ENCODE peak calls at places on chromosomes 16 and 17, in six cellular contexts. I is HCT116, H is SK-N-SH, Y is H1, X is HepG2, O is GM12878. F is an unnamed sample.

GRCh38 chr17:49210158-49211029 is at the start of the genes ABI3 and GNGT2:
- DNase-seq in I (no peak), H (peak; percentile 20), Y (no peak), X (no peak), O (peak; percentile 92), F (no peak)

GRCh38 chr16:50718061-50718760 is 23.7 kb upstream of the CYLD start:
- DNase-seq in I (no peak), H (peak; percentile 47), Y (no peak), X (no peak), O (no peak), F (no peak)

GRCh38 chr16:82882982-82883863 is 256.5 kb downstream of the CDH13 start:
- DNase-seq in I (no peak), H (no peak), Y (no peak), X (no peak), O (no peak), F (no peak)

GRCh38 chr17:82400830-82401229 is 17.3 kb upstream of the HEXD start:
- DNase-seq in I (no peak), H (no peak), Y (no peak), X (no peak), O (no peak), F (no peak)

GRCh38 chr17:50396261-50397110 is 837 bp downstream of the LRRC59 start:
- DNase-seq in I (no peak), H (peak; percentile 58), Y (no peak), X (peak; percentile 38), O (no peak), F (no peak)

GRCh38 chr16:23359092-23359760 is 57.1 kb downstream of the SCNN1B start:
- DNase-seq in I (no peak), H (no peak), Y (no peak), X (no peak), O (no peak), F (no peak)

GRCh38 chr17:21297026-21297520 is 12.6 kb downstream of the MAP2K3 start:
- DNase-seq in I (no peak), H (peak; percentile 36), Y (no peak), X (no peak), O (no peak), F (no peak)

GRCh38 chr17:72467841-72468653 is 347.2 kb downstream of the SOX9 start:
- DNase-seq in I (no peak), H (no peak), Y (no peak), X (no peak), O (no peak), F (no peak)

GRCh38 chr16:65749566-65749965 is 616.9 kb upstream of the CDH5 start:
- DNase-seq in I (no peak), H (no peak), Y (no peak), X (no peak), O (no peak), F (no peak)

GRCh38 chr16:6132121-6132520 is 1034.5 kb upstream of the EEF2KMT start:
- DNase-seq in I (no peak), H (no peak), Y (no peak), X (no peak), O (no peak), F (no peak)

GRCh38 chr16:86387461-86388440 is 122.6 kb upstream of the FOXF1 start:
- DNase-seq in I (peak; percentile 63), H (no peak), Y (no peak), X (no peak), O (no peak), F (no peak)

GRCh38 chr16:1494129-1494640 is 1.0 kb downstream of the TELO2 start:
- DNase-seq in I (no peak), H (peak; percentile 82), Y (peak; percentile 19), X (peak; percentile 27), O (no peak), F (no peak)

GRCh38 chr17:82058855-82059249 is 6.8 kb downstream of the DUS1L start:
- DNase-seq in I (no peak), H (no peak), Y (no peak), X (no peak), O (no peak), F (no peak)

GRCh38 chr16:82738699-82739098 is 111.9 kb downstream of the CDH13 start:
- DNase-seq in I (no peak), H (no peak), Y (no peak), X (no peak), O (no peak), F (no peak)

GRCh38 chr16:1918312-1918889 is at the start of gene HS3ST6:
- DNase-seq in I (no peak), H (peak; percentile 88), Y (no peak), X (no peak), O (no peak), F (no peak)

GRCh38 chr17:68515238-68515637 is 3.0 kb downstream of the PRKAR1A start:
- DNase-seq in I (no peak), H (no peak), Y (no peak), X (no peak), O (no peak), F (no peak)

GRCh38 chr16:8704098-8704497 is 29.7 kb downstream of the ABAT start:
- DNase-seq in I (no peak), H (no peak), Y (no peak), X (no peak), O (no peak), F (no peak)

GRCh38 chr17:5282639-5283217 is 644 bp downstream of the RABEP1 start:
- DNase-seq in I (no peak), H (no peak), Y (no peak), X (no peak), O (no peak), F (no peak)

GRCh38 chr16:65771707-65772106 is 594.8 kb upstream of the CDH5 start:
- DNase-seq in I (no peak), H (no peak), Y (no peak), X (no peak), O (no peak), F (no peak)

GRCh38 chr16:66507731-66508239 is 42.1 kb downstream of the TK2 start:
- DNase-seq in I (no peak), H (no peak), Y (no peak), X (no peak), O (no peak), F (no peak)

GRCh38 chr16:8374586-8374985 is 215.7 kb downstream of the TMEM114 start:
- DNase-seq in I (no peak), H (no peak), Y (no peak), X (no peak), O (no peak), F (no peak)

GRCh38 chr16:73365010-73365409 is 317.1 kb upstream of the ZFHX3 start:
- DNase-seq in I (no peak), H (peak; percentile 83), Y (no peak), X (no peak), O (no peak), F (no peak)

GRCh38 chr17:80872999-80873951 is 118.4 kb upstream of the CHMP6 start:
- DNase-seq in I (no peak), H (no peak), Y (peak; percentile 38), X (no peak), O (no peak), F (peak; percentile 63)

GRCh38 chr16:81937305-81938038 is 73.8 kb downstream of the SDR42E1 start:
- DNase-seq in I (no peak), H (no peak), Y (no peak), X (no peak), O (no peak), F (no peak)

GRCh38 chr16:74667215-74667765 is 613 bp upstream of the RFWD3 start:
- DNase-seq in I (no peak), H (peak; percentile 24), Y (no peak), X (peak; percentile 41), O (no peak), F (no peak)

GRCh38 chr17:59853168-59853918 is 39.4 kb downstream of the TUBD1 start:
- DNase-seq in I (no peak), H (peak; percentile 44), Y (no peak), X (peak; percentile 99), O (no peak), F (no peak)

GRCh38 chr16:75379911-75380847 is 53.1 kb downstream of the CFDP1 start:
- DNase-seq in I (no peak), H (no peak), Y (no peak), X (no peak), O (peak; percentile 60), F (no peak)

GRCh38 chr16:57815987-57816745 is 13.9 kb upstream of the KIFC3 start:
- DNase-seq in I (peak; percentile 73), H (peak; percentile 29), Y (no peak), X (no peak), O (no peak), F (no peak)

GRCh38 chr17:50268632-50269287 is 5.5 kb upstream of the TMEM92 start:
- DNase-seq in I (no peak), H (no peak), Y (no peak), X (no peak), O (no peak), F (no peak)

GRCh38 chr17:18226284-18226945 is 980 bp downstream of the LLGL1 start:
- DNase-seq in I (no peak), H (peak; percentile 45), Y (no peak), X (no peak), O (no peak), F (no peak)
- TF ChIP-seq YY1 in I (no peak), H (no peak), Y (no peak), X (no peak), O (no peak), F (no peak)

DNA sequence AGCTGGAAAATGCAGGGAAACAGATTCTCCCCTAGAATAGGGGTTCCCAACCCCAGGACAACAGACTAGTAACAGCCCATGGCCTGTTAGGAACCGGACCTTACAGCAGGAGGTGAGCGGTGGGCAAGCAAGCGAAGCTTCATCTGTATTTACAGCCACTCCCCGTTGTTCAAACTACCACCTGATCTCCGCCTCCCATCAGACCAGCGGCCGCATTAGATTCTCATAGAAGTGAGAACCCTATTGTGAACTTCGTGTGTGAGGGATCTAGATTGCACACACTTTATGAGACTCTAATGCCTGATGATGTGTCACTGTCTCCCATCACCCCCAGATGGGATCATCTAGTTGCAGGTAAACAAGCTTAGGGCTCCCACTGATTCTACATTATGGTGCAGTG is 3.5 kb downstream of the CD300LB start:
- DNase-seq in I (no peak), H (no peak), Y (no peak), X (no peak), O (no peak), F (no peak)
- H3K4me1 ChIP-seq in I (no peaks in the 10 kb centered on the region), H (no peaks in the 10 kb centered on the region), Y (no peaks in the 10 kb centered on the region), X (no peaks in the 10 kb centered on the region), O (peaks cover 7% of the 10 kb centered on the region), F (no peaks in the 10 kb centered on the region)

DNA sequence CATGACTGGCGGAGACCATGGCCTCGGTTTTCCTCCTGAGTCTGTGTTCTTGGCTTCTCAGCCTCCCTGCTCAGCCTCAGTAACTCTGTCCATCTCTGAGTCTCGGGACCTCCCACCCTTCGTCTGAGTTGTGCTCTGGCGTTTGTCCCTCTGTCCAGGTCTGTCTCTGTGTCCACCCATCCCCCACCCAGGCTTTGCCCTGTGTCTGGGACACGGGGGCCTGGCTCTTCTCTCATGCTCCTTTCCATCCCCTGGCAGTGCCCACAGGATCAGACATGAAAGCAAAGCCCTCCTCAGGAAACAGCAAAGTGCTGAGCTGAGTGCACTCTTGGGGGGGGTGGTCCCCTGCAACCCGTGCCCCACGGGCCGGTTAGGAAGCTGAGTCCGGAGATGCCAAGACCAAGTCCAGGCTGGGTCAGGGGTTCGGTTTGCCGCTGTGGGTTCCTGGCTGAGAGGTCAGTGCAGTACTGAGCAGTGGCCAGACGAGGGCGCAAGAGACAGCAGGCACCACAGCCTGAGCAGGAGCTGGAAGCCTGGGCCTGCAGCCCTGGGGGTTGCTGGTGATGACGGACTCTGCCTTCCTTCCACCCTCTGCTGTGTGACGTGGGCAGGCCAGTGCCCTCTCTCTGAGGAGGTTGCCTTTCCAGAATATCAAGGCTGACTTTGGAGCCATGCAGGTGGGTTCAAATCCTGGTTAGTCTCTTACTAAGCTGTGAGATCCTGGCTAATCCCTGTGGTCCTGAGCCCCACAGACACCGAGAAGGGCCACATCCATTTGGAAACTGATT is 2.5 kb downstream of the P2RX1 start:
- DNase-seq in I (peak; percentile 54), H (peak; percentile 91), Y (peak; percentile 58), X (peak; percentile 51), O (peak; percentile 56), F (peak; percentile 33)
- TF ChIP-seq YY1 in I (no peak), H (no peak), Y (no peak), X (no peak), O (peak; percentile 75), F (no peak)

GRCh38 chr17:58326609-58327341 is 1.8 kb downstream of the TSPOAP1 start:
- DNase-seq in I (no peak), H (peak; percentile 22), Y (no peak), X (no peak), O (no peak), F (no peak)
- H3K4me1 ChIP-seq in I (peaks cover 12% of the 10 kb centered on the region), H (peaks cover 40% of the 10 kb centered on the region), Y (peaks cover 20% of the 10 kb centered on the region), X (peaks cover 35% of the 10 kb centered on the region), O (peaks cover 18% of the 10 kb centered on the region), F (peaks cover 39% of the 10 kb centered on the region)

F was measured in NT2/D1.